ENCODE peak calls at places on chromosomes 2 and 18, in four cellular contexts. U is activated CD8-positive, alpha-beta T cell treated with anti-CD3 and anti-CD28 coated beads, Interleukin-2, amount 10 ng/mL, durations not matched to agents 7 days and 5 days; V is foreskin keratinocyte; Y is left lung. K is an unnamed sample.

GRCh38 chr2:144848404-144848803 is 328.5 kb upstream of the ZEB2 start:
- ATAC-seq in V (no peak), Y (no peak), U (no peak), K (no peak)

GRCh38 chr2:179050735-179051134 is 798 bp upstream of the CCDC141 start:
- ATAC-seq in Y (no peak), V (no peak), U (no peak), K (no peak)

GRCh38 chr2:46645681-46646162 is 166.4 kb downstream of the TMEM247 start:
- ATAC-seq in U (no peak), Y (peak; percentile 89), V (peak; percentile 86), K (peak; percentile 83)

GRCh38 chr2:46230115-46230571 is 67.1 kb upstream of the EPAS1 start:
- ATAC-seq in U (peak; percentile 70), Y (peak; percentile 74), V (no peak), K (peak; percentile 81)

GRCh38 chr18:48802543-48803428 is 148.0 kb downstream of the SMAD7 start:
- ATAC-seq in U (no peak), V (no peak), Y (no peak), K (no peak)

GRCh38 chr2:218985325-218986091 is 524 bp upstream of the FEV start:
- ATAC-seq in V (no peak), U (no peak), Y (no peak), K (no peak)

GRCh38 chr2:96195410-96196071 is 13.1 kb downstream of the STARD7 start:
- ATAC-seq in Y (peak; percentile 46), V (no peak), U (no peak), K (no peak)

GRCh38 chr18:6362559-6363129 is 52.1 kb downstream of the L3MBTL4 start:
- ATAC-seq in V (no peak), U (no peak), Y (no peak), K (no peak)

GRCh38 chr2:216936954-216937357 is 77.1 kb upstream of the TNP1 start:
- ATAC-seq in U (no peak), V (peak; percentile 72), Y (no peak), K (peak; percentile 67)